ENCODE peak calls at places on chromosome 9, in four cellular contexts. M is NCI-H1930, J is neural progenitor cell, O is lower leg skin. R is an unnamed sample.

GRCh38 chr9:133348763-133349573 is 950 bp downstream of the RPL7A start:
- DNase-seq in M (no peak), J (no peak), O (no peak), R (no peak)

GRCh38 chr9:95316794-95317118 is 753 bp downstream of the FANCC start:
- DNase-seq in M (peak), J (peak), O (peak), R (peak)

GRCh38 chr9:83649080-83649479 is 26.1 kb downstream of the IDNK start:
- DNase-seq in M (peak), J (peak), O (peak), R (peak)

GRCh38 chr9:68704804-68705635 is at the start of gene PIP5K1B:
- DNase-seq in M (peak), J (peak), O (peak), R (peak)

GRCh38 chr9:124788542-124789217 is 11.7 kb downstream of the OLFML2A start:
- DNase-seq in M (no peak), J (no peak), O (no peak), R (no peak)

GRCh38 chr9:20358201-20358600 is 264.1 kb downstream of the MLLT3 start:
- DNase-seq in M (no peak), J (no peak), O (no peak), R (no peak)

GRCh38 chr9:3768286-3768685 is 242.5 kb upstream of the RFX3 start:
- DNase-seq in M (no peak), J (no peak), O (no peak), R (no peak)

GRCh38 chr9:89538874-89539273 is 41.0 kb upstream of the SEMA4D start:
- DNase-seq in M (no peak), J (no peak), O (no peak), R (no peak)

GRCh38 chr9:3879731-3880493 is 354.1 kb upstream of the RFX3 start:
- DNase-seq in M (no peak), J (no peak), O (no peak), R (no peak)

GRCh38 chr9:105881654-105882349 is 187.5 kb downstream of the TMEM38B start:
- DNase-seq in M (peak), J (peak), O (peak), R (peak)

GRCh38 chr9:116572095-116572748 is 114.9 kb upstream of the TRIM32 start:
- DNase-seq in M (peak), J (peak), O (peak), R (peak)

R was measured in uterus.